ENCODE peak calls at places on chromosome 2, in five cellular contexts. Q, S, V, U and W are unnamed samples.

GRCh38 chr2:7844414-7844961 is 837.4 kb upstream of the ID2 start:
- DNase-seq in U (no peak), Q (no peak), S (peak; percentile 50), V (no peak), W (peak; percentile 30)

GRCh38 chr2:117232305-117232704 is 582.2 kb upstream of the DDX18 start:
- DNase-seq in U (no peak), S (no peak), Q (no peak), V (no peak), W (no peak)

GRCh38 chr2:5915926-5916325 is 223.7 kb downstream of the SOX11 start:
- DNase-seq in U (no peak), S (peak; percentile 0), Q (no peak), V (no peak), W (peak; percentile 31)

GRCh38 chr2:150400849-150401248 is 86.6 kb downstream of the RND3 start:
- DNase-seq in S (no peak), V (no peak), Q (no peak), U (no peak), W (no peak)

GRCh38 chr2:71674158-71674807 is 220.9 kb downstream of the DYSF start:
- DNase-seq in U (peak; percentile 9), Q (no peak), V (no peak), S (no peak), W (peak; percentile 12)

GRCh38 chr2:66122491-66122890 is 312.4 kb upstream of the MEIS1 start:
- DNase-seq in U (no peak), S (no peak), Q (no peak), V (no peak), W (no peak)

GRCh38 chr2:218964041-218964771 is 4.7 kb downstream of the CDK5R2 start:
- DNase-seq in V (no peak), S (peak; percentile 75), Q (no peak), U (peak; percentile 69), W (no peak)

GRCh38 chr2:224407241-224407680 is 5.4 kb upstream of the FAM124B start:
- DNase-seq in V (peak; percentile 17), U (no peak), Q (no peak), S (no peak), W (no peak)

DNA sequence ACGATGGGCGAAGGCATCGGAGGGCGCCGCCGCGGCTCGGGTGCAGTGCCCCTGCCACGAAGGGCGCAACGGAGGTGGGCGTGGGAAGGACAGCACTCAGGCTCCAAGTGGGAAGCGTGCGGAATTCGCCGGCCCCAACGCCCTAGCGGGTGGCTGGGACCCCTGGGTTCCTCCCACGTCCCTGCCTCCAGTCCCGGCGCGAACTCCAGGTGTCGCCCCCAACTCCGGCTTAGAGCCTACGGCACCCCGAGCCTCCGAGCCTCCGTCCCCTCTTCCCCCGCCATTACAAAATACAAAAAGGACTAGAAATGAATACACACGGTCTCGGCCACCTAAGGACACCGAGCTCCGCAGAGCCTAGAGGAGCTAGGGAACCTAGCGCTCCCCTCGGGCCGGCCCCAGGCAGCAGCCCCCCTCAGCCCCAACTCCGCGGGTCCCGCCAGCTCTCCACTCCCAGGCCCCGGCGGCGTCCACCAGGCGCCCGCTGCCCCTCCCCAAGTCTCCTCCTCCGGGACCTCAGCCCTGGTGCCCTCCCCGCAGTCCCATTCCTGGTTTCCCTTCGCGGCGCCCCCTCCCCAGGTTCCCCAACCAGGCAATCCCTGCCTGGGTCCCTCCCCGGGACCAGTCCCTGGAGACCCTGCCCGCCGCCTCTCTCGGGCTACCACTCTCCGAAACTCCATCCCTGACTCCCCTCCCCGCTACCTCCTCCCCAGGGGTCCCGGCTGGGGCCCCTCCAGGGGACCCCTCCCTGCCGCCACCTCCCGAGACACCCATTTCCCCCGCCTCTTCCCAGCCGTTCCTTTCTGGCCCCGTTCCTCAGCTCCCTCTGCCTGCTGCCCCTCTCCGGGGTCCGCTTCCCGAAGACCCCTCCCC is 1.0 kb downstream of the CYP27C1 start:
- DNase-seq in Q (no peak), V (no peak), S (peak; percentile 67), U (peak; percentile 76), W (peak; percentile 86)
- H3K4me3 ChIP-seq in Q (peak overlapping the region; percentile 59), V (peak overlapping the region; percentile 63), S (peak overlapping the region; percentile 77), U (peak overlapping the region; percentile 50), W (peak overlapping the region; percentile 80)

GRCh38 chr2:54635554-54636152 is 87.8 kb upstream of the EML6 start:
- DNase-seq in U (no peak), Q (no peak), S (peak; percentile 48), V (no peak), W (no peak)

GRCh38 chr2:54638103-54638502 is 85.4 kb upstream of the EML6 start:
- DNase-seq in U (no peak), Q (no peak), S (no peak), V (no peak), W (no peak)

GRCh38 chr2:54638774-54639187 is 84.7 kb upstream of the EML6 start:
- DNase-seq in U (no peak), S (no peak), V (no peak), Q (no peak), W (no peak)

GRCh38 chr2:54634564-54635511 is 88.6 kb upstream of the EML6 start:
- DNase-seq in U (no peak), V (peak; percentile 66), S (peak; percentile 76), Q (no peak), W (peak; percentile 70)

DNA sequence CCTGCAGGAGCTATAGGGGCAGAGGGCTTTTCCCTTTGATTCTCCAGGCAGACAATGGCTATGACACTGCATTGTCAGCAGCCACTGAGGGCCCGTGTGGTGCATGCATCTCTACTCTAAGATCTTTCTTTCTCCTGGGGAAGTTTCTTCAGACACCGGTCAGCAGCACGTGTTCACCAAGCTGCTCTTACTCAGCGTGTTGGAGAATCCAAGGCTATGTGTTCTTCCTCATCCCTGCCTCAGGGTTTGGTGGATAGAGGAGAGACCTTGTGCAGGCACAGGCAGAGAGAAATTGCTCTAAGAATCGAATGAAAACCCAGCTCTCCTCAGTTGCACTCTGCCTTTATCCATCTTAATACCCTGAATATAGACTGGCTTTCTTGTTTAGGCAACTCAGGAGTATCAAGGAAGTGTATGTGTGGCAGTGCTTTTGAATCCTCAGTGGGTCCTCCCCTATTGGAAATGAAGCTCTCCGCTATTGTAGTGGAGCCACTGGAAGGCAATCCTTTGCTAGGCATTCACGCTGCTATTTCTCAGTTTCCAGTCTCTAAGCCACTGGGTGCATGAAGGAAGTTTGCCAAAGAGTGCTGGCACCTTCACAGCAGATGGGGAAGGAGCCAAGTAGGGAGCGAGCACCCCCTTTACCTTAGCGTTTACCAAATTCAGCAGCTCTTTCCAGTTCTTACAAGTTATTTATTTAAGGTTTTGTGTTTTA is 86.9 kb upstream of the EML6 start:
- DNase-seq in V (no peak), S (peak; percentile 7), U (no peak), Q (no peak), W (no peak)
- H3K36me3 ChIP-seq in V (peaks cover 72% of the 10 kb centered on the region), S (peaks cover 32% of the 10 kb centered on the region), U (peaks cover 49% of the 10 kb centered on the region), Q (peaks cover 11% of the 10 kb centered on the region), W (peaks cover 30% of the 10 kb centered on the region)

GRCh38 chr2:148812306-148812705 is 62.7 kb upstream of the KIF5C start:
- DNase-seq in S (peak; percentile 70), U (peak; percentile 25), V (peak; percentile 33), Q (no peak), W (no peak)

GRCh38 chr2:148816176-148816575 is 58.9 kb upstream of the KIF5C start:
- DNase-seq in U (no peak), S (no peak), Q (no peak), V (no peak), W (no peak)

GRCh38 chr2:148813603-148814065 is 61.4 kb upstream of the KIF5C start:
- DNase-seq in Q (peak; percentile 89), U (peak; percentile 19), V (no peak), S (no peak), W (peak; percentile 83)

GRCh38 chr2:148814853-148815419 is 60.1 kb upstream of the KIF5C start:
- DNase-seq in S (peak; percentile 32), V (no peak), U (no peak), Q (no peak), W (no peak)

DNA sequence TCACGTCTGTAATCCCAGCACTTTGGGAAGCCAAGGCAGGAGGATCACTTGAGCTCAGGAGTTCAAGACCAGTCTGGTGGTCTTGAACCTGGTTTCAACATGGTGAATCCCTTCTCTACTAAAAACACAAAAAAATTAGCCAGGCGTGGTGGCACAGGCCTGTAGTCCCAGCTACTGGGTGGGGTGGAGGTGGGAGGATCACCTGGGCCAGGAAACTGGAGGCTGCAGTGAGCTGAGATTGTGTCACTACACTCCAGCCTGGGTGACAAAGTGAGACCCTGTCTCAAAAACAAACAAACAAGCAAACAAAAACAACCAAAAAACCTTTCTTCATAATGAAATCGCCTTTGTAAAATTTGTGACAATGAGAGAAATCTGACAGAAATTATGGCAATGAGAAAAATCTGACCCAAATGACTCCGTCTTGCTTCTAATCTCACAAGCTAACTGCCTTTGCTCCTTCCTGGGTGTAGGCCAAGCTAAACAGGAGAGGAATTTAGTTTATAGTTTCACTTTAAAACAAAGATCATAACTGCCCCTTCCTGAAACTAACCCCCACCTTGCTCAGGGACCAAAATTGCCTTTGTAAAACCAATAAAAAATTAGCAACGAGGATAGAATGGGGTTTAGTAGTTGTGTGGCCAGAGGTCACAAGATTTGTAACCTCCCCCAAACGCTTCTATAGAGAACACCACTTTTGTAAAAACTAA is 60.7 kb upstream of the KIF5C start:
- DNase-seq in S (peak; percentile 27), Q (no peak), U (no peak), V (no peak), W (no peak)
- H3K4me3 ChIP-seq in S (no peak overlapping the region), Q (no peak overlapping the region), U (no peak overlapping the region), V (peak overlapping the region; percentile 19), W (no peak overlapping the region)

DNA sequence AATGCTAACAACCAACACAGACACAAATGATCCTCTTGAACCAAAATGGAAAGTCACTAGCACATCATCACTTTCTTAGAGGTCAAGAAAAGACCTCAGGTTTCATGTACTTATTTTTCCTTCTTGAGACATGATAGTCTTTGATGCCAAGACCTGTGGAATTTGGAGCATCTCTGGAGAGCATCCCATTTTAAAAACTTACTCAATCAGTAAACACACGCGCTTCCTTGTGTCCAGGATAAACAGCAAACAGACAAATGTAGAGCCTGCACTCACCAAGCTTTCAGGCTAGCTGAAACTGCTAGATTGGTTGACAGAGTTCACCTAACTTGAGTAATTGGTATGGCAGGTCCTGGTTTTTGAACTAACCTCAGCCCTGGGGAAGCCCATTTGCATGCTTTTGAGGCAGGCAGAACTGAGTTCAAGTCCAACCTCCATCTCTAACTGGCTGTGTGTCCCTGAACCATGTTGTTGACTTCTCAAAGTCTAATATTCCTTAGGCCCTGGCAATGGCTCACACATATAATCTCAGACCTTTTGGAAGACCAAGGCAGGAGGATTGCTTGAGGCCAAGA is 47.6 kb downstream of the KCTD18 start:
- DNase-seq in Q (no peak), V (no peak), S (no peak), U (no peak), W (no peak)
- H3K36me3 ChIP-seq in Q (peaks cover 5% of the 10 kb centered on the region), V (peaks cover 48% of the 10 kb centered on the region), S (peaks cover 22% of the 10 kb centered on the region), U (peaks cover 67% of the 10 kb centered on the region), W (peaks cover 14% of the 10 kb centered on the region)

GRCh38 chr2:195660265-195660890 is 3.4 kb downstream of the SLC39A10 start:
- DNase-seq in U (peak; percentile 50), V (peak; percentile 21), S (peak; percentile 80), Q (no peak), W (peak; percentile 48)
- H3K4me3 ChIP-seq in U (peak overlapping the region; percentile 94), V (peak overlapping the region; percentile 98), S (peak overlapping the region; percentile 91), Q (no peak overlapping the region), W (no peak overlapping the region)

GRCh38 chr2:197377670-197378069 is 57.2 kb downstream of the SF3B1 start:
- DNase-seq in U (no peak), S (no peak), Q (no peak), V (no peak), W (no peak)
- H3K36me3 ChIP-seq in U (no peaks in the 10 kb centered on the region), S (no peaks in the 10 kb centered on the region), Q (no peaks in the 10 kb centered on the region), V (no peaks in the 10 kb centered on the region), W (no peaks in the 10 kb centered on the region)

GRCh38 chr2:216796096-216796840 is 63.6 kb downstream of the TNP1 start:
- DNase-seq in S (no peak), V (no peak), U (no peak), Q (no peak), W (no peak)
- H3K4me3 ChIP-seq in S (no peak overlapping the region), V (no peak overlapping the region), U (no peak overlapping the region), Q (no peak overlapping the region), W (no peak overlapping the region)